ENCODE peak calls at places on chromosomes 4 and X, in ten cellular contexts. W is endothelial cell, S is glutamatergic neuron, Z is mammary epithelial cell, P is neural progenitor cell, T is esophagus squamous epithelium, J is BE2C, U is K562, L is Peyer's patch, R is A549. B is an unnamed sample.

GRCh38 chrX:141924293-141924692 is 20.6 kb downstream of the MAGEC1 start:
- DNase-seq in W (no peak), S (no peak), Z (no peak), P (no peak), T (no peak), J (no peak), U (no peak), L (no peak), R (no peak), B (no peak)

GRCh38 chr4:3849140-3849539 is 83.0 kb downstream of the ADRA2C start:
- DNase-seq in W (no peak), S (no peak), Z (no peak), P (no peak), T (no peak), J (no peak), U (no peak), L (no peak), R (no peak), B (no peak)

GRCh38 chr4:165505991-165506779 is 127.4 kb downstream of the CPE start:
- DNase-seq in W (no peak), S (no peak), Z (peak), P (no peak), T (no peak), J (no peak), U (no peak), L (no peak), R (no peak), B (no peak)

GRCh38 chrX:112967341-112967740 is 126.7 kb upstream of the AMOT start:
- DNase-seq in W (no peak), S (no peak), Z (peak), P (no peak), T (no peak), J (no peak), U (no peak), L (no peak), R (no peak), B (no peak)

GRCh38 chrX:30653415-30654131 is at the start of gene GK:
- DNase-seq in W (peak), S (peak), Z (peak), P (peak), T (no peak), J (peak), U (peak), L (peak), R (no peak), B (no peak)

GRCh38 chr4:140774956-140775355 is 18.8 kb upstream of the TBC1D9 start:
- DNase-seq in W (no peak), S (no peak), Z (no peak), P (no peak), T (no peak), J (no peak), U (no peak), L (no peak), R (no peak), B (no peak)

GRCh38 chr4:42371306-42372063 is 25.8 kb upstream of the SHISA3 start:
- DNase-seq in W (no peak), S (no peak), Z (peak), P (peak), T (no peak), J (peak), U (peak), L (no peak), R (peak), B (no peak)

GRCh38 chr4:26076000-26076587 is 162.1 kb downstream of the SMIM20 start:
- DNase-seq in W (no peak), S (no peak), Z (peak), P (no peak), T (no peak), J (no peak), U (no peak), L (no peak), R (no peak), B (no peak)

GRCh38 chr4:17667253-17667652 is 52.8 kb downstream of the MED28 start:
- DNase-seq in W (no peak), S (no peak), Z (no peak), P (no peak), T (no peak), J (no peak), U (no peak), L (no peak), R (no peak), B (no peak)

GRCh38 chrX:70979136-70979762 is 48.4 kb upstream of the SLC7A3 start:
- DNase-seq in W (peak), S (no peak), Z (peak), P (peak), T (no peak), J (peak), U (no peak), L (no peak), R (peak), B (no peak)

GRCh38 chr4:2377241-2377640 is 41.2 kb downstream of the ZFYVE28 start:
- DNase-seq in W (no peak), S (no peak), Z (no peak), P (no peak), T (no peak), J (no peak), U (no peak), L (no peak), R (no peak), B (no peak)

GRCh38 chrX:43141885-43142284 is 363.9 kb upstream of the PPP1R2C start:
- DNase-seq in W (no peak), S (no peak), Z (no peak), P (no peak), T (no peak), J (no peak), U (no peak), L (no peak), R (no peak), B (no peak)

GRCh38 chr4:35151816-35152572 is 1092.3 kb downstream of the ARAP2 start:
- DNase-seq in W (peak), S (peak), Z (no peak), P (peak), T (no peak), J (peak), U (peak), L (no peak), R (peak), B (peak)

GRCh38 chr4:189049682-189050081 is 891.0 kb upstream of the FRG1 start:
- DNase-seq in W (no peak), S (no peak), Z (no peak), P (peak), T (no peak), J (no peak), U (no peak), L (no peak), R (no peak), B (no peak)

GRCh38 chr4:128158894-128159293 is 97.8 kb downstream of the LARP1B start:
- DNase-seq in W (no peak), S (no peak), Z (no peak), P (no peak), T (no peak), J (no peak), U (no peak), L (no peak), R (no peak), B (no peak)

GRCh38 chrX:103847174-103847870 is 15.3 kb upstream of the RAB9B start:
- DNase-seq in W (no peak), S (no peak), Z (peak), P (no peak), T (no peak), J (no peak), U (no peak), L (no peak), R (no peak), B (no peak)

GRCh38 chrX:109966246-109966645 is 36.7 kb upstream of the TMEM164 start:
- DNase-seq in W (no peak), S (no peak), Z (peak), P (no peak), T (no peak), J (no peak), U (no peak), L (no peak), R (peak), B (no peak)

GRCh38 chr4:47562297-47562696 is 77.2 kb downstream of the ATP10D start:
- DNase-seq in W (no peak), S (no peak), Z (no peak), P (no peak), T (no peak), J (no peak), U (no peak), L (no peak), R (no peak), B (no peak)

GRCh38 chr4:76688737-76689078 is 209.2 kb downstream of the SOWAHB start:
- DNase-seq in W (no peak), S (no peak), Z (no peak), P (peak), T (no peak), J (no peak), U (no peak), L (no peak), R (no peak), B (no peak)

GRCh38 chr4:175421506-175421905 is 390.6 kb downstream of the GPM6A start:
- DNase-seq in W (no peak), S (no peak), Z (peak), P (no peak), T (no peak), J (no peak), U (no peak), L (no peak), R (peak), B (no peak)

GRCh38 chrX:96004386-96004785 is 680.3 kb upstream of the DIAPH2 start:
- DNase-seq in W (no peak), S (no peak), Z (peak), P (no peak), T (no peak), J (no peak), U (no peak), L (no peak), R (no peak), B (no peak)

GRCh38 chrX:148741441-148741840 is 241.0 kb downstream of the AFF2 start:
- DNase-seq in W (peak), S (no peak), Z (no peak), P (peak), T (no peak), J (no peak), U (no peak), L (no peak), R (no peak), B (no peak)

GRCh38 chr4:11436084-11436483 is 7.4 kb upstream of the HS3ST1 start:
- DNase-seq in W (no peak), S (no peak), Z (no peak), P (no peak), T (no peak), J (no peak), U (no peak), L (no peak), R (no peak), B (no peak)

GRCh38 chr4:78784255-78784654 is 8.1 kb downstream of the BMP2K start:
- DNase-seq in W (no peak), S (no peak), Z (peak), P (peak), T (no peak), J (no peak), U (no peak), L (no peak), R (no peak), B (no peak)

GRCh38 chr4:86718152-86718551 is 124.0 kb downstream of the PTPN13 start:
- DNase-seq in W (no peak), S (no peak), Z (no peak), P (no peak), T (no peak), J (no peak), U (no peak), L (no peak), R (no peak), B (no peak)

GRCh38 chrX:15269618-15270521 is at the start of gene ASB9:
- DNase-seq in W (no peak), S (no peak), Z (peak), P (no peak), T (no peak), J (peak), U (no peak), L (peak), R (peak), B (peak)

GRCh38 chrX:1537031-1537715 is at the start of gene P2RY8:
- DNase-seq in W (no peak), S (no peak), Z (peak), P (no peak), T (peak), J (no peak), U (no peak), L (peak), R (peak), B (no peak)

GRCh38 chrX:121356850-121357171 is 309.4 kb downstream of the GLUD2 start:
- DNase-seq in W (no peak), S (no peak), Z (no peak), P (no peak), T (no peak), J (no peak), U (no peak), L (no peak), R (no peak), B (no peak)

GRCh38 chrX:134745636-134746378 is 87.5 kb upstream of the PLAC1 start:
- DNase-seq in W (no peak), S (no peak), Z (no peak), P (no peak), T (no peak), J (no peak), U (no peak), L (no peak), R (no peak), B (no peak)

GRCh38 chr4:146927710-146928109 is 18.0 kb downstream of the TTC29 start:
- DNase-seq in W (no peak), S (no peak), Z (no peak), P (no peak), T (no peak), J (no peak), U (no peak), L (no peak), R (no peak), B (no peak)

GRCh38 chr4:183838987-183839712 is 66.0 kb upstream of the STOX2 start:
- DNase-seq in W (peak), S (no peak), Z (no peak), P (peak), T (no peak), J (no peak), U (no peak), L (no peak), R (peak), B (no peak)
- TF ChIP-seq CTCF in W (no peak), S (no peak), Z (no peak), P (peak), T (no peak), J (peak), U (no peak), L (no peak), R (peak), B (no peak)

GRCh38 chr4:112358415-112358814 is 61.2 kb downstream of the ALPK1 start:
- DNase-seq in W (no peak), S (no peak), Z (no peak), P (no peak), T (no peak), J (no peak), U (no peak), L (no peak), R (no peak), B (no peak)

GRCh38 chr4:112357453-112357852 is 60.3 kb downstream of the ALPK1 start:
- DNase-seq in W (no peak), S (no peak), Z (no peak), P (no peak), T (no peak), J (no peak), U (no peak), L (no peak), R (no peak), B (no peak)

GRCh38 chr4:112358952-112359749 is 62.0 kb downstream of the ALPK1 start:
- DNase-seq in W (no peak), S (no peak), Z (no peak), P (no peak), T (no peak), J (no peak), U (no peak), L (no peak), R (no peak), B (no peak)

GRCh38 chr4:112357897-112358296 is 60.7 kb downstream of the ALPK1 start:
- DNase-seq in W (no peak), S (no peak), Z (no peak), P (no peak), T (no peak), J (no peak), U (no peak), L (no peak), R (no peak), B (no peak)

DNA sequence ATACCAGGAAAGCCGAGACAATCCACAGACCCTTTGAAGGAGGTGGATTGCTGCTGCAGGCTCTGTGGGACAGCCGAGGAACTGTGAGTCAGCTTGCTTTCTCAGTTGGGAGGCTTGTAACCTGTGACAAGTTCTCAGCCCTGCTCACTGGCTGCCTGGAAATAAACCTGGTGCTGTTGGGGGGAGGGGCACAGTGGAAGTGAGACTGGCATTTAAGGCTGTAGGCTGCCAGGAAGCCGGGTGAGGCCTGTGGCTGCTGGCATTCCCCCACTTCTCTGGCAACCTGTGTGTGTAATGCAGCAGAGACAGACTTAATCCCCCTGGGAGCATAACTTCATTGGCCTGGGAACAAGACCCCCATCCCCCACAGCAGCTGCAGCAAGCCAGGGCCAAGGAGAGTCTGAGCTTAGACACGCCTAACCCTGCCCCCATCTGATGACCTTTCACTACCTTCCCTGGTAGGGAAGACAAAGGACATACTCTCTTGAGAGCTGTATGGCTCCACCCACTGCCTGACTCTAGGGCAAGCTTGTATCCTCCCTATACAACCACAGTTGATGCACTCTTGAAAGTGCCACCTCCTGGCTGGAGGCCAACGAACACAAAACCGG is 64.1 kb downstream of the ALPK1 start:
- DNase-seq in W (no peak), S (no peak), Z (peak), P (peak), T (no peak), J (peak), U (no peak), L (no peak), R (peak), B (no peak)
- TF ChIP-seq CTCF in W (no peak), S (no peak), Z (no peak), P (no peak), T (no peak), J (no peak), U (no peak), L (no peak), R (no peak), B (no peak)

GRCh38 chr4:110586137-110586850 is 36.6 kb downstream of the PITX2 start:
- DNase-seq in W (no peak), S (no peak), Z (peak), P (peak), T (no peak), J (no peak), U (no peak), L (no peak), R (peak), B (no peak)
- TF ChIP-seq CTCF in W (no peak), S (no peak), Z (peak), P (peak), T (peak), J (peak), U (no peak), L (peak), R (peak), B (peak)

DNA sequence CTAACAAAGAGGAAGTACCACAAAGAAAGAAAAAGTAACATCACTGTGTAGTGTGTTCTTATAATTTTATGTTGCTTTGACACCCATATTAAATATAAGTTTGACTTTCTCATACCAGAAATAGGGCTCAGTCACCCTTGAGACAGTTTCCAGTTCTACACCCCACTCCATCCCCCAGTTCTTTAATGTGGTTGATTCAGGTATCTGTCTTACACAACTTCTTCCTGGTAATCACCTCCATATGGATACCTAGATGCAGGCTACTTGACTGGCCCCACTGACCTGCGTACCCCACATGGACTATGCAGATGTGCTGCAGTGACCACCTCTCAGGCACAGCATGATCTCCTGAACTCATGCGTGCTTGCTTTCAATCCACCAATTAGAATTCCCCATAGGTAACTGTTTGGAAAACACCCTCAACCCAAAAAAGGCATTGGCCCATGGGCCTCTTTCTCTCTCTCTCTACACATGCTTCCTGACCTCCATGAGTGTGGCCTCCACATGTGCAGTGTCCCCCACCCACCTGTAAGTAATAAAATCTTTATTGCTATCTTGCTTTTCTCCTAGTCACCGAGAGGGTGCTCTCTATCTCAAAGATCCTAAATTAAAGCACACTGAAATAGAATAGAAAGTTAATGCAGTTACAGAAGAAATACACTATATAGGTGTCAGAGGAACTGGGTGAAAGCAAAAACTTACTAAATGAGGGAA is 98.3 kb downstream of the ZAR1 start:
- DNase-seq in W (no peak), S (no peak), Z (no peak), P (no peak), T (no peak), J (no peak), U (no peak), L (no peak), R (no peak), B (no peak)
- TF ChIP-seq CTCF in W (no peak), S (no peak), Z (no peak), P (no peak), T (no peak), J (no peak), U (peak), L (peak), R (no peak), B (no peak)

GRCh38 chr4:152434011-152434410 is 101.9 kb downstream of the FBXW7 start:
- DNase-seq in W (no peak), S (no peak), Z (no peak), P (no peak), T (no peak), J (no peak), U (no peak), L (no peak), R (no peak), B (no peak)

GRCh38 chr4:152437561-152437960 is 98.3 kb downstream of the FBXW7 start:
- DNase-seq in W (no peak), S (no peak), Z (no peak), P (no peak), T (no peak), J (no peak), U (no peak), L (no peak), R (no peak), B (no peak)

GRCh38 chr4:152431784-152432183 is 104.1 kb downstream of the FBXW7 start:
- DNase-seq in W (no peak), S (no peak), Z (no peak), P (no peak), T (no peak), J (no peak), U (no peak), L (no peak), R (no peak), B (no peak)

GRCh38 chr4:152431287-152431686 is 104.6 kb downstream of the FBXW7 start:
- DNase-seq in W (no peak), S (no peak), Z (no peak), P (no peak), T (no peak), J (no peak), U (no peak), L (no peak), R (no peak), B (no peak)

GRCh38 chr4:152436384-152436783 is 99.5 kb downstream of the FBXW7 start:
- DNase-seq in W (no peak), S (no peak), Z (no peak), P (no peak), T (no peak), J (no peak), U (no peak), L (no peak), R (no peak), B (no peak)
- TF ChIP-seq CTCF in W (peak), S (no peak), Z (peak), P (peak), T (no peak), J (peak), U (no peak), L (no peak), R (no peak), B (no peak)

GRCh38 chr4:153137168-153137567 is 67.1 kb upstream of the TRIM2 start:
- DNase-seq in W (no peak), S (no peak), Z (peak), P (no peak), T (no peak), J (no peak), U (no peak), L (no peak), R (peak), B (no peak)

GRCh38 chr4:153127773-153128494 is 76.3 kb upstream of the TRIM2 start:
- DNase-seq in W (peak), S (peak), Z (peak), P (peak), T (peak), J (peak), U (peak), L (peak), R (peak), B (peak)

GRCh38 chr4:153126137-153126536 is 78.1 kb upstream of the TRIM2 start:
- DNase-seq in W (no peak), S (no peak), Z (no peak), P (no peak), T (no peak), J (no peak), U (no peak), L (no peak), R (no peak), B (no peak)

GRCh38 chr4:153131478-153132069 is 72.7 kb upstream of the TRIM2 start:
- DNase-seq in W (no peak), S (peak), Z (no peak), P (no peak), T (no peak), J (no peak), U (no peak), L (no peak), R (no peak), B (no peak)
- TF ChIP-seq CTCF in W (no peak), S (peak), Z (no peak), P (peak), T (no peak), J (no peak), U (no peak), L (no peak), R (no peak), B (no peak)